ENCODE peak calls at places on chromosomes 7 and 10, in nine cellular contexts. W, M, N, Q, C, R, Y, K and X are unnamed samples.
A peak's percentile ranks its signal among the peaks of the same experiment; 100 is the strongest.

GRCh38 chr7:80870806-80871205 is 48.0 kb downstream of the SEMA3C start:
- DNase-seq in Y (no peak), Q (no peak), K (no peak), N (no peak), C (no peak), M (no peak), R (no peak), W (no peak), X (no peak)

GRCh38 chr10:92142512-92142911 is 148.4 kb downstream of the CPEB3 start:
- DNase-seq in K (no peak), R (no peak), N (no peak), M (no peak), C (no peak), Y (no peak), Q (no peak), W (no peak), X (no peak)

GRCh38 chr10:68156373-68157185 is 47.3 kb downstream of the MYPN start:
- DNase-seq in C (peak; percentile 26), W (peak; percentile 58), Y (no peak), R (peak; percentile 35), K (peak; percentile 59), Q (peak; percentile 59), M (peak; percentile 57), N (peak; percentile 87), X (no peak)

GRCh38 chr7:47380325-47381131 is 201.4 kb downstream of the TNS3 start:
- DNase-seq in M (peak; percentile 48), Y (no peak), N (peak; percentile 56), C (no peak), R (no peak), K (no peak), W (no peak), Q (no peak), X (no peak)

GRCh38 chr10:32151876-32152275 is 95.7 kb upstream of the KIF5B start:
- DNase-seq in M (no peak), R (no peak), W (no peak), Y (no peak), K (no peak), N (no peak), C (no peak), Q (no peak), X (no peak)

GRCh38 chr10:31350891-31351290 is 31.9 kb downstream of the ZEB1 start:
- DNase-seq in Q (no peak), Y (no peak), R (no peak), M (no peak), C (no peak), K (no peak), N (peak; percentile 14), W (no peak), X (no peak)

GRCh38 chr7:142487124-142487523 is 229.3 kb upstream of the PRSS58 start:
- DNase-seq in R (no peak), Y (no peak), W (no peak), M (no peak), N (no peak), C (no peak), Q (no peak), K (no peak), X (no peak)

GRCh38 chr10:12640026-12640425 is 290.7 kb downstream of the CAMK1D start:
- DNase-seq in N (no peak), M (no peak), Y (no peak), R (no peak), Q (no peak), K (no peak), C (no peak), W (no peak), X (no peak)

GRCh38 chr7:123795917-123796316 is 47.1 kb upstream of the WASL start:
- DNase-seq in Q (no peak), C (no peak), M (peak; percentile 57), W (no peak), Y (no peak), N (no peak), R (no peak), K (no peak), X (no peak)

GRCh38 chr7:69963388-69963787 is 365.1 kb downstream of the AUTS2 start:
- DNase-seq in Q (no peak), M (no peak), R (no peak), Y (no peak), N (no peak), W (no peak), K (no peak), C (no peak), X (no peak)

GRCh38 chr7:69957661-69958060 is 359.4 kb downstream of the AUTS2 start:
- DNase-seq in Y (no peak), M (no peak), N (no peak), W (no peak), C (no peak), R (no peak), K (no peak), Q (no peak), X (no peak)

GRCh38 chr7:69961396-69961795 is 363.1 kb downstream of the AUTS2 start:
- DNase-seq in M (no peak), K (no peak), R (no peak), W (no peak), C (no peak), Q (no peak), N (no peak), Y (no peak), X (no peak)

GRCh38 chr7:69962856-69963149 is 364.5 kb downstream of the AUTS2 start:
- DNase-seq in R (no peak), W (no peak), Q (no peak), M (no peak), N (no peak), C (no peak), K (peak; percentile 22), Y (no peak), X (no peak)

GRCh38 chr7:69962077-69962855 is 364.0 kb downstream of the AUTS2 start:
- DNase-seq in K (peak; percentile 67), C (peak; percentile 24), W (no peak), Q (no peak), N (peak; percentile 27), Y (no peak), M (no peak), R (peak; percentile 24), X (no peak)
- TF ChIP-seq POLR2AphosphoS5 in K (no peak), C (no peak), W (no peak), Q (no peak), N (no peak), Y (no peak), M (no peak), R (no peak), X (no peak)

GRCh38 chr10:131246775-131247174 is 64.7 kb downstream of the TCERG1L start:
- DNase-seq in Q (no peak), M (no peak), K (no peak), W (no peak), C (no peak), Y (no peak), N (no peak), R (no peak), X (peak; percentile 67)

GRCh38 chr10:131246089-131246488 is 65.4 kb downstream of the TCERG1L start:
- DNase-seq in M (no peak), Y (no peak), Q (no peak), C (no peak), R (no peak), W (no peak), N (no peak), K (no peak), X (peak; percentile 56)

GRCh38 chr10:131248376-131249165 is 63.0 kb downstream of the TCERG1L start:
- DNase-seq in R (no peak), N (no peak), W (no peak), C (no peak), K (no peak), Q (no peak), Y (no peak), M (no peak), X (peak; percentile 70)

GRCh38 chr10:131249238-131249956 is 62.1 kb downstream of the TCERG1L start:
- DNase-seq in M (no peak), C (no peak), Q (no peak), W (no peak), R (no peak), K (no peak), Y (no peak), N (no peak), X (peak; percentile 35)

DNA sequence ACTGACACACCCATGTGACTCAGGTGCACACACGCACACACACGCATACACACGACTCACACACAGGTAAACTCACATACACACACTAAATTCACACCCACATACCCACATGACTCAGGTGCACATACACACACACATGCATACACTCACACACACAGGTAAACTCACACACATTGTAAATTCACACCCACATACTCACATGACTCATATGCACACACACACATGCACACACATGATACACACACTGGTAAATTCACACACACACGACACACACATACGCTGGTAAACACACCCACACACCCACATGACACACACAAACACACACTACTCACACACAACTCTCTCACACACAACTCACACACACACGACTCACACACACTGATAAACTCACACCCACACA is 63.6 kb downstream of the TCERG1L start:
- DNase-seq in W (no peak), R (no peak), Y (no peak), M (no peak), Q (no peak), K (no peak), N (no peak), C (no peak), X (peak; percentile 5)
- H3K4me1 ChIP-seq in W (no peaks in the 10 kb centered on the region), R (peaks cover 8% of the 10 kb centered on the region), Y (no peaks in the 10 kb centered on the region), M (no peaks in the 10 kb centered on the region), Q (no peaks in the 10 kb centered on the region), K (no peaks in the 10 kb centered on the region), N (no peaks in the 10 kb centered on the region), C (no peaks in the 10 kb centered on the region), X (no peaks in the 10 kb centered on the region)

GRCh38 chr7:119925890-119926289 is 347.1 kb upstream of the KCND2 start:
- DNase-seq in C (no peak), W (no peak), M (no peak), N (no peak), Q (no peak), Y (no peak), R (no peak), K (no peak), X (no peak)
- TF ChIP-seq POLR2AphosphoS5 in C (no peak), W (no peak), M (no peak), N (no peak), Q (no peak), Y (no peak), R (no peak), K (no peak), X (no peak)

GRCh38 chr10:19983880-19984279 is 167.6 kb downstream of the PLXDC2 start:
- DNase-seq in M (no peak), R (no peak), K (no peak), C (no peak), N (no peak), W (no peak), Q (no peak), Y (no peak), X (no peak)

GRCh38 chr10:19987931-19988330 is 171.7 kb downstream of the PLXDC2 start:
- DNase-seq in C (no peak), N (peak; percentile 75), M (no peak), Y (no peak), W (no peak), K (no peak), Q (no peak), R (no peak), X (no peak)

DNA sequence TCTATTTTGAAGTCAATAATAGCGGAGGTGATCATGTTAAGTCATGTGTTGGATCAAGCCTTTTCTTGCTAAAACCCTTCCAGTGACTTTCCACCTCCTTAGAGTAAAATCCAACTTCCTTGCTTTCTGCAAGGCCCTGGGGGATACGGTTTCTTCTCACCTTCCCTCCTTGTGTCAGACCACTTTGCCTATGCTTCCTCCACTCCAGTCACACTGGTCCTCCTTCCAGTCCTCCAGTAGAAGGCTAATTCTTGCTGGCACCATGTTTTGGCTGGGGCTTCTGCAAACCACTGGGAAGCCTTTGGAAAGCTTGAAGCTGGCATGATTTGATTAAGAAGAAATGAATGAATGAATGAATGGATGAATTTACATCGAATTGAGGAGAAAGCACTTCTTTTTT is 169.5 kb downstream of the PLXDC2 start:
- DNase-seq in Y (no peak), W (no peak), M (no peak), C (no peak), K (no peak), R (no peak), Q (no peak), N (no peak), X (no peak)
- H3K4me1 ChIP-seq in Y (peaks cover 8% of the 10 kb centered on the region), W (no peaks in the 10 kb centered on the region), M (no peaks in the 10 kb centered on the region), C (no peaks in the 10 kb centered on the region), K (no peaks in the 10 kb centered on the region), R (no peaks in the 10 kb centered on the region), Q (no peaks in the 10 kb centered on the region), N (peaks cover 51% of the 10 kb centered on the region), X (peaks cover 18% of the 10 kb centered on the region)